ENCODE peak calls at places on chromosome 3, in ten cellular contexts. I, K, E, M, H, X, A, W, D and P are unnamed samples.

GRCh38 chr3:119596392-119596791 is 1.3 kb upstream of the PLA1A start:
- DNase-seq in I (no peak), K (no peak), E (no peak), M (no peak), H (no peak), X (no peak), A (no peak), W (no peak), D (no peak), P (no peak)

GRCh38 chr3:187291001-187291511 is 481 bp downstream of the MASP1 start:
- DNase-seq in I (peak; percentile 16), K (no peak), E (no peak), M (peak; percentile 71), H (no peak), X (peak; percentile 71), A (peak; percentile 24), W (no peak), D (no peak), P (peak; percentile 27)

GRCh38 chr3:129282727-129283327 is 4.2 kb downstream of the HMCES start:
- DNase-seq in I (no peak), K (no peak), E (no peak), M (peak; percentile 58), H (no peak), X (peak; percentile 59), A (no peak), W (no peak), D (no peak), P (no peak)

GRCh38 chr3:127074900-127075360 is 92.0 kb downstream of the PLXNA1 start:
- DNase-seq in I (no peak), K (no peak), E (no peak), M (peak; percentile 60), H (peak; percentile 51), X (peak; percentile 91), A (no peak), W (no peak), D (peak; percentile 49), P (peak; percentile 20)

GRCh38 chr3:197528190-197528589 is 27.6 kb downstream of the BDH1 start:
- DNase-seq in I (no peak), K (no peak), E (no peak), M (no peak), H (no peak), X (peak; percentile 17), A (no peak), W (no peak), D (no peak), P (no peak)

GRCh38 chr3:98994128-98994762 is 92.8 kb upstream of the DCBLD2 start:
- DNase-seq in I (no peak), K (no peak), E (peak; percentile 52), M (peak; percentile 48), H (peak; percentile 57), X (peak; percentile 86), A (peak; percentile 49), W (no peak), D (no peak), P (peak; percentile 46)

GRCh38 chr3:187342255-187342654 is 25.9 kb upstream of the RTP4 start:
- DNase-seq in I (no peak), K (no peak), E (no peak), M (no peak), H (no peak), X (no peak), A (no peak), W (no peak), D (no peak), P (no peak)

GRCh38 chr3:71425491-71426071 is 157.9 kb downstream of the FOXP1 start:
- DNase-seq in I (no peak), K (no peak), E (no peak), M (peak; percentile 95), H (no peak), X (peak; percentile 59), A (peak; percentile 66), W (no peak), D (no peak), P (no peak)

GRCh38 chr3:33426068-33426467 is 14.1 kb downstream of the UBP1 start:
- DNase-seq in I (no peak), K (no peak), E (no peak), M (no peak), H (no peak), X (no peak), A (no peak), W (no peak), D (no peak), P (peak; percentile 77)

GRCh38 chr3:33428812-33429211 is 11.4 kb downstream of the UBP1 start:
- DNase-seq in I (no peak), K (no peak), E (no peak), M (no peak), H (no peak), X (no peak), A (no peak), W (no peak), D (no peak), P (no peak)

GRCh38 chr3:33425456-33425855 is 14.7 kb downstream of the UBP1 start:
- DNase-seq in I (no peak), K (no peak), E (no peak), M (no peak), H (no peak), X (peak; percentile 17), A (no peak), W (no peak), D (no peak), P (no peak)

GRCh38 chr3:33424606-33425453 is 15.4 kb downstream of the UBP1 start:
- DNase-seq in I (no peak), K (no peak), E (no peak), M (no peak), H (no peak), X (no peak), A (no peak), W (no peak), D (no peak), P (no peak)

GRCh38 chr3:33426630-33427341 is 13.4 kb downstream of the UBP1 start:
- DNase-seq in I (no peak), K (no peak), E (no peak), M (no peak), H (no peak), X (no peak), A (no peak), W (no peak), D (no peak), P (no peak)
- H3K4me3 ChIP-seq in I (no peak overlapping the region), K (no peak overlapping the region), E (no peak overlapping the region), M (no peak overlapping the region), H (no peak overlapping the region), X (no peak overlapping the region), A (no peak overlapping the region), W (no peak overlapping the region), D (no peak overlapping the region), P (no peak overlapping the region)

GRCh38 chr3:172052405-172052804 is 13.0 kb downstream of the FNDC3B start:
- DNase-seq in I (no peak), K (no peak), E (no peak), M (no peak), H (no peak), X (no peak), A (no peak), W (no peak), D (no peak), P (no peak)

GRCh38 chr3:172051957-172052354 is 12.6 kb downstream of the FNDC3B start:
- DNase-seq in I (no peak), K (no peak), E (no peak), M (no peak), H (no peak), X (no peak), A (no peak), W (no peak), D (no peak), P (no peak)

GRCh38 chr3:172056416-172056815 is 17.0 kb downstream of the FNDC3B start:
- DNase-seq in I (no peak), K (no peak), E (no peak), M (no peak), H (no peak), X (no peak), A (no peak), W (no peak), D (no peak), P (no peak)

GRCh38 chr3:172051310-172051956 is 12.1 kb downstream of the FNDC3B start:
- DNase-seq in I (no peak), K (no peak), E (no peak), M (no peak), H (no peak), X (no peak), A (no peak), W (no peak), D (no peak), P (no peak)

DNA sequence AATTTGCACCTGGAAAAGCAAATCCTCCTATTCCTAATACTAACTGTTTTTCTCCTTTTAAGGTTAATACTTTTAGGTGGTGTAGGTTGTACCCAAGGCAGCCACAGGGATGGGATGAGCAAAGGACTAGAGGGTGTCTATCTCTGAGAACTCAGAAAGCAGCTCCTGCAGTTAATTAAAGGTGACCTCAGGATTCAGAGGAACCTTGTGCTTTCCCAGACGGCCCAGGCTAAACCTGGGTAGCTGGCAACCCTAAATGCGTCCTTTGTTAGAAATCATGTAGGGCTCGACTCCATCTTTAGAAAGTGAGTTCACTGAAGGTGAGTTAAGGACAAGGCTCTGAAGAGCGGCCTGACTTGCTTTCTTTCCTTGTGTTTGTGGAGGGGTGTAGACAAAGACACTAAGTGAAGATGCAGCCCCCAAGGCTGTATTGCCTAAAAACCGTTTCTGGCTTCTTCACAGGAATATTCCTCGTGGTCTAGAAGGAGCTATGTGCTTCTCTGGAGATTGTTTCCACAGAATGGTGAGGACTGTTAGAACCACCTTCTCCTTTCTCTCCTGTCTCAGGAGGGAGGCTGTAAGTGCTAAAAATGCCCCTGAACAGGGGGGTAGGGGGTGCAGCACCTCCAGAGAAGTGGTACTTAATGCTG is 14.9 kb downstream of the FNDC3B start:
- DNase-seq in I (no peak), K (no peak), E (no peak), M (no peak), H (no peak), X (no peak), A (no peak), W (no peak), D (no peak), P (no peak)
- H3K4me3 ChIP-seq in I (no peak overlapping the region), K (no peak overlapping the region), E (no peak overlapping the region), M (no peak overlapping the region), H (no peak overlapping the region), X (no peak overlapping the region), A (no peak overlapping the region), W (no peak overlapping the region), D (no peak overlapping the region), P (no peak overlapping the region)

GRCh38 chr3:109803274-109803673 is 465.9 kb upstream of the DPPA4 start:
- DNase-seq in I (no peak), K (no peak), E (peak; percentile 54), M (no peak), H (no peak), X (no peak), A (no peak), W (no peak), D (no peak), P (peak; percentile 13)

GRCh38 chr3:109804697-109805096 is 467.4 kb upstream of the DPPA4 start:
- DNase-seq in I (no peak), K (no peak), E (peak; percentile 84), M (no peak), H (peak; percentile 82), X (no peak), A (no peak), W (no peak), D (no peak), P (no peak)

GRCh38 chr3:109809513-109809912 is 472.2 kb upstream of the DPPA4 start:
- DNase-seq in I (no peak), K (no peak), E (no peak), M (no peak), H (no peak), X (no peak), A (no peak), W (no peak), D (no peak), P (no peak)

GRCh38 chr3:109806929-109807328 is 469.6 kb upstream of the DPPA4 start:
- DNase-seq in I (no peak), K (no peak), E (peak; percentile 88), M (no peak), H (peak; percentile 53), X (peak; percentile 53), A (no peak), W (peak; percentile 5), D (no peak), P (no peak)
- H3K4me3 ChIP-seq in I (no peak overlapping the region), K (no peak overlapping the region), E (no peak overlapping the region), M (no peak overlapping the region), H (no peak overlapping the region), X (no peak overlapping the region), A (no peak overlapping the region), W (no peak overlapping the region), D (no peak overlapping the region), P (no peak overlapping the region)

GRCh38 chr3:124780356-124780755 is 50.1 kb downstream of the UMPS start:
- DNase-seq in I (no peak), K (peak; percentile 81), E (no peak), M (peak; percentile 80), H (no peak), X (peak; percentile 94), A (no peak), W (no peak), D (no peak), P (no peak)
- H3K4me3 ChIP-seq in I (no peak overlapping the region), K (peak overlapping the region; percentile 45), E (no peak overlapping the region), M (no peak overlapping the region), H (no peak overlapping the region), X (no peak overlapping the region), A (no peak overlapping the region), W (no peak overlapping the region), D (no peak overlapping the region), P (no peak overlapping the region)